ENCODE peak calls at places on chromosomes 5 and 9, in six cellular contexts. L, P, I, U, J and Z are unnamed samples.

GRCh38 chr5:107389130-107389553 is 281.6 kb downstream of the EFNA5 start:
- DNase-seq in P (no peak), L (no peak), I (no peak), J (no peak), U (no peak), Z (peak)

GRCh38 chr9:107612136-107612535 is 122.6 kb upstream of the KLF4 start:
- DNase-seq in J (peak), P (peak), L (no peak), I (no peak), U (no peak), Z (no peak)

GRCh38 chr9:87725356-87725899 is 491 bp upstream of the CTSL start:
- DNase-seq in L (no peak), P (peak), J (peak), I (no peak), U (no peak), Z (no peak)

GRCh38 chr5:96968074-96968473 is 32.2 kb downstream of the LNPEP start:
- DNase-seq in L (no peak), P (no peak), J (no peak), U (no peak), I (no peak), Z (no peak)

GRCh38 chr5:130135506-130135905 is 231.2 kb downstream of the CHSY3 start:
- DNase-seq in J (no peak), L (no peak), P (no peak), U (no peak), I (no peak), Z (no peak)

GRCh38 chr5:129112295-129112694 is 17.7 kb downstream of the ISOC1 start:
- DNase-seq in P (no peak), I (no peak), L (no peak), J (no peak), U (no peak), Z (no peak)

GRCh38 chr5:157259699-157260098 is 6.2 kb upstream of the CYFIP2 start:
- DNase-seq in L (no peak), U (no peak), I (no peak), J (no peak), P (no peak), Z (no peak)

GRCh38 chr5:55509768-55510522 is 24.8 kb downstream of the PLPP1 start:
- DNase-seq in L (no peak), U (no peak), I (no peak), J (no peak), P (no peak), Z (no peak)

GRCh38 chr5:73938280-73938937 is 312.4 kb downstream of the ARHGEF28 start:
- DNase-seq in L (no peak), U (no peak), I (no peak), J (no peak), P (no peak), Z (no peak)

GRCh38 chr9:124551472-124552339 is 44.5 kb upstream of the NR5A1 start:
- DNase-seq in I (peak), U (no peak), J (no peak), L (no peak), P (peak), Z (peak)